ENCODE peak calls at places on chromosome 11, in four cellular contexts. H is AG10803; U is stimulated activated naive B cell treated with anti-CD40 and anti-IgM and Interleukin-4, amounts not matched to agents 10 μg/mL and 1 μg/mL and 100 μg/mL, for 72 hours; J is AML-193. D is an unnamed sample.

GRCh38 chr11:130437848-130438247 is 9.4 kb upstream of the ADAMTS8 start:
- DNase-seq in H (no peak), J (no peak), U (no peak), D (no peak)

GRCh38 chr11:26335903-26336302 is 4.0 kb downstream of the ANO3 start:
- DNase-seq in H (no peak), U (no peak), J (no peak), D (no peak)

GRCh38 chr11:95923730-95924413 is at the start of gene MTMR2:
- DNase-seq in U (peak), H (peak), J (peak), D (peak)

GRCh38 chr11:110286298-110287040 is 9.9 kb downstream of the RDX start:
- DNase-seq in U (no peak), H (no peak), J (no peak), D (no peak)

GRCh38 chr11:789951-790350 is at the start of gene CEND1:
- DNase-seq in H (peak), U (no peak), J (no peak), D (no peak)

GRCh38 chr11:126336646-126337045 is 18.8 kb upstream of the ST3GAL4 start:
- DNase-seq in J (no peak), H (no peak), U (no peak), D (no peak)

GRCh38 chr11:5232150-5232549 is 2.1 kb downstream of the HBD start:
- DNase-seq in J (no peak), U (no peak), H (no peak), D (no peak)

GRCh38 chr11:17382046-17382728 is 6.3 kb downstream of the KCNJ11 start:
- DNase-seq in U (no peak), H (peak), J (no peak), D (no peak)

GRCh38 chr11:2728663-2729332 is 29.0 kb upstream of the KCNQ1OT1 start:
- DNase-seq in H (no peak), U (no peak), J (no peak), D (no peak)

GRCh38 chr11:95606824-95607223 is 182.8 kb downstream of the FAM76B start:
- DNase-seq in J (no peak), U (no peak), H (no peak), D (no peak)

GRCh38 chr11:64226507-64227051 is 505 bp downstream of the NUDT22 start:
- DNase-seq in U (peak), J (peak), H (no peak), D (peak)

GRCh38 chr11:66072518-66072917 is 2.4 kb downstream of the PACS1 start:
- DNase-seq in J (no peak), U (no peak), H (no peak), D (no peak)

GRCh38 chr11:17558025-17558780 is 11.1 kb downstream of the OTOG start:
- DNase-seq in U (no peak), H (no peak), J (no peak), D (no peak)

GRCh38 chr11:777288-778255 is at the start of gene GATD1:
- DNase-seq in H (peak), J (peak), U (peak), D (peak)

GRCh38 chr11:120001161-120002135 is 136.5 kb downstream of the TRIM29 start:
- DNase-seq in H (no peak), J (no peak), U (no peak), D (no peak)

GRCh38 chr11:12090061-12090572 is 20.3 kb upstream of the MICAL2 start:
- DNase-seq in H (peak), J (peak), U (no peak), D (peak)

GRCh38 chr11:47410404-47411264 is 2.2 kb downstream of the SLC39A13 start:
- DNase-seq in U (no peak), J (no peak), H (no peak), D (no peak)

GRCh38 chr11:3959015-3959917 is 103.8 kb downstream of the STIM1 start:
- DNase-seq in J (peak), H (peak), U (no peak), D (no peak)

GRCh38 chr11:64120951-64121569 is 44.9 kb downstream of the MACROD1 start:
- DNase-seq in U (no peak), J (no peak), H (peak), D (no peak)

GRCh38 chr11:116162541-116163230 is 610.1 kb downstream of the BUD13 start:
- DNase-seq in J (no peak), H (no peak), U (no peak), D (no peak)

GRCh38 chr11:71946144-71946571 is 17.3 kb downstream of the RNF121 start:
- DNase-seq in J (no peak), H (peak), U (no peak), D (no peak)

GRCh38 chr11:130858215-130858614 is 58.1 kb downstream of the SNX19 start:
- DNase-seq in J (peak), H (no peak), U (no peak), D (no peak)

GRCh38 chr11:1755344-1756023 is 5.1 kb upstream of the IFITM10 start:
- DNase-seq in H (no peak), U (no peak), J (no peak), D (no peak)

GRCh38 chr11:77471520-77472234 is 2.2 kb downstream of the PAK1 start:
- DNase-seq in J (peak), U (no peak), H (no peak), D (peak)

GRCh38 chr11:6397156-6397555 is 6.9 kb downstream of the SMPD1 start:
- DNase-seq in H (peak), U (no peak), J (no peak), D (no peak)

D was measured in KG1.